ENCODE peak calls at places on chromosomes 13 and 19, in six cellular contexts. V is WERI-Rb-1, O is HepG2, M is A549, K is AG10803, W is mucosa of descending colon. X is an unnamed sample.

GRCh38 chr19:53606031-53606430 is 25.8 kb upstream of the DPRX start:
- DNase-seq in V (no peak), O (no peak), K (no peak), W (no peak), M (no peak), X (no peak)

GRCh38 chr13:61824168-61824567 is 408.5 kb upstream of the PCDH20 start:
- DNase-seq in V (no peak), O (no peak), M (no peak), K (no peak), W (no peak), X (no peak)

GRCh38 chr13:44196186-44196751 is 177.4 kb upstream of the SERP2 start:
- DNase-seq in W (no peak), M (no peak), O (no peak), K (no peak), V (no peak), X (no peak)

GRCh38 chr13:45372189-45373115 is 31.5 kb upstream of the TPT1 start:
- DNase-seq in V (no peak), O (no peak), M (no peak), W (no peak), K (no peak), X (no peak)

GRCh38 chr13:108816381-108816780 is 187.0 kb downstream of the MYO16 start:
- DNase-seq in O (no peak), M (no peak), V (no peak), K (no peak), W (no peak), X (no peak)

GRCh38 chr19:44722131-44723121 is 23.5 kb downstream of the CEACAM16 start:
- DNase-seq in V (no peak), W (no peak), M (no peak), O (no peak), K (no peak), X (peak; percentile 63)

GRCh38 chr13:41694902-41695301 is 237.6 kb downstream of the RGCC start:
- DNase-seq in W (no peak), K (peak; percentile 95), O (no peak), V (no peak), M (peak; percentile 19), X (no peak)

GRCh38 chr19:33303791-33304759 is 1.7 kb upstream of the CEBPA start:
- DNase-seq in K (peak; percentile 6), O (no peak), M (no peak), V (no peak), W (peak; percentile 66), X (peak; percentile 42)

GRCh38 chr19:3062165-3063105 is at the start of gene TLE5:
- DNase-seq in K (peak; percentile 60), W (peak; percentile 87), V (peak; percentile 62), M (no peak), O (peak; percentile 43), X (peak; percentile 91)

DNA sequence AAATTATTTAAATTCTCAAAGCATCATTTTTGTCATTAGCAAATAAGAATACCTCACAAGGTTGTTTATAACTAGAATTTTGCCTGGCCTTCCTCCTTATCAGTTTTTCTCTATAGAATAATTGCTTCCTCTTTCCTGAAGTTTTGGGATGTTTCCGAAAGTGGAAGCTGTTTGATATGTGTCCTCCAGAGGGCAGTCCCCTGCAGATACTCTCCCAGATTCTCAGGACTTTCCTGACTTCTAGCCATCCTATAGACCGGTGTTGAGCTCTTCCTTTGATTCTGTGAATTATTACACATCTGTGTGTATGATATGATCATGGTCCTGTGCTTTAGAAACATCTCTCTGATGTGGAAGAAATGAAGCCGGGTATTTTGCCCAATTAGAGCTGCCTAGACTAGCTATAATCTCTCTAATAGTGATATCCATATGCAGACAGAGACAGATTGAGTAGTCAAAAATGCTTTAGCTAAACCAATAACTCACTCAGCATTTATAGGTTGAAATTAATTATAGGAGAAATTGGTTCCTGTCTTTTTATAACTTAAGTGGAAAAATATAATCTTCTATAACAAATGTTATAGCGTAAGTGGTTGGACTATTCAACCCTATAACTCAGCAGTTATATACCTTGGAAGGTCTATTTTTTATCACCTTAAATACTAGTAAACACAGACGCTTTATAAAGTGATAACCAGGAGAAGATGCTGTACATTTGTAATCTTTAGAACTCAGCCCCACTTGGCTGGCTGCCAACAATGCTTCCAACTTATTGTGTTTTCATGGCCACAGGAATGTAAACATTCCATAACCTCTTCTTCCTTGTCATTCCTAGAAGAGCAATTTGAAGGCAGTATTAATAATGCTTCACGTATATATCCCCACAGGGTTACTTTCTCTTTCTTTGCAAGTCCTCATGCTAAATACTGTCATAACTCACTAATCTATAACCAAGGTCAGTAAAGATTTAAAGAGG is 201.0 kb upstream of the RXFP2 start:
- DNase-seq in V (no peak), K (peak; percentile 52), M (no peak), W (peak; percentile 18), O (peak; percentile 16), X (no peak)
- TF ChIP-seq CTCF in V (peak; percentile 46), K (peak; percentile 91), M (peak; percentile 20), W (no peak), O (peak; percentile 37), X (peak; percentile 10)

GRCh38 chr13:76222511-76222910 is 586.4 kb downstream of the LMO7 start:
- DNase-seq in O (no peak), K (no peak), W (no peak), M (no peak), V (no peak), X (no peak)

GRCh38 chr13:76225815-76226489 is 589.8 kb downstream of the LMO7 start:
- DNase-seq in K (peak; percentile 3), O (no peak), M (no peak), W (no peak), V (no peak), X (no peak)

GRCh38 chr13:76223999-76224398 is 587.9 kb downstream of the LMO7 start:
- DNase-seq in V (no peak), O (no peak), K (no peak), M (no peak), W (no peak), X (no peak)

GRCh38 chr13:76226941-76227340 is 590.8 kb downstream of the LMO7 start:
- DNase-seq in W (no peak), M (no peak), O (no peak), K (no peak), V (no peak), X (no peak)

DNA sequence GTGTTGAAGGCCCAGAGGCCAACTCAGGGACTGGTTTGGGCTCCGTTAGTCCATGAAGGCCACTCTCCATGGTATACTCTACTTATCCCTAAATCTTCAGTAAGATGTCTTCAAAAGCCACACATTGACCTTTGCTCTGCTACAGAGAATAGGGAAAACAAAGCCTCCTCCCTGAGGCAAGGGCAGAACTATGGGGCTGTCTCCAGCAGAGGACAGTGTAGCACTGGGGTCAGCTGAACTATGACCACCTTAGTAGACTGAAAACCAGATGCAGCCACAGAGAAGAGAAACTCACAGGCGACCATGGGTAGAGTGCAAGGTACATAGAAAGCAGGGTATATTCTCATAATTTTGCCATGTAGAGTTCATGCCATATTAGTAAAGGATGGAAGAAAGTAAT is 587.4 kb downstream of the LMO7 start:
- DNase-seq in K (no peak), M (no peak), O (no peak), W (no peak), V (no peak), X (no peak)
- TF ChIP-seq CTCF in K (peak; percentile 4), M (no peak), O (peak; percentile 37), W (no peak), V (peak; percentile 4), X (no peak)

GRCh38 chr13:57270493-57270892 is 103.5 kb downstream of the PRR20E start:
- DNase-seq in K (no peak), M (no peak), W (no peak), O (no peak), V (no peak), X (no peak)

DNA sequence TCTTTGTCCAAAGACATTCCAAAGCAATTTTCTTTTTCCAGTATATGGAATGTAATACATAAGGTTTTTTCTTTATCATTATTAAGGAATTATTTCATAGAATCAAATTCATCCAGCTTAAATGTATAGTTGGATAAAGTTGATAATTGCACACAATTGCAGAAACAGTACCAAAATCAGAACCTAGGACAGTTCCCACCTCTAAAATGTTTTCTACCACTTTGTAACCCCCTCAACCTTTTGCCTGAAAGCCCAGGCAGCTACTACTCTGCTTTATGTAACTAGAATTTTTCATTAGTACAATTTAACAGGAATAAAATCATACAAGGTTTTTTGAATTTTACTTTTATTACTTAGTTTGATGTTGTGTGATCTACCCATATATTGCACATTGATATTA is 98.0 kb downstream of the PRR20E start:
- DNase-seq in W (no peak), M (no peak), O (no peak), K (no peak), V (no peak), X (no peak)
- TF ChIP-seq CTCF in W (no peak), M (no peak), O (no peak), K (no peak), V (no peak), X (no peak)

GRCh38 chr19:58439576-58440554 is at the start of gene ZNF132:
- DNase-seq in O (no peak), V (peak; percentile 97), K (peak; percentile 100), W (peak; percentile 92), M (peak; percentile 44), X (peak; percentile 97)

GRCh38 chr19:58440556-58440955 is 603 bp upstream of the ZNF132 start:
- DNase-seq in M (no peak), V (no peak), O (no peak), W (no peak), K (no peak), X (no peak)
- TF ChIP-seq CTCF in M (no peak), V (no peak), O (no peak), W (no peak), K (no peak), X (no peak)

DNA sequence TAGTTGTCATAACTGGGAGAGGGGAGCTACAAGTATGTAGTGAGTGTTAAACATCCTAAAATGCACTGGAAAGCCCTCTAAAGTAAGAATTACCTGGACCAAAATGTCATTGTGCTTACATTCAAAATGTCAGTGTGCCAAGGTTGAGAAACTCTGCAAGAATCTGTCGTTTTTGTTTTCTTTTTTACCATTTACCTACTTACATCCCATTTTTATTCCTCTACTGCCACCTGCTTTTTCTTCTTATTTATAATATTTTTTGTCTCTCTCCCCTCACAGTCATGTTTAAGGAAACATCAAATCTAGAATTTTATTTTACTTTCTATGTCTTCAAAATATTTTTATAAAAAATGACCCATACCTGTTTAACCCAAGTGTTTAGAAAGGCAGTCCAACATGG is 226.4 kb downstream of the PCDH17 start:
- DNase-seq in V (no peak), M (no peak), O (no peak), W (no peak), K (no peak), X (no peak)
- TF ChIP-seq CTCF in V (no peak), M (no peak), O (no peak), W (no peak), K (no peak), X (no peak)

DNA sequence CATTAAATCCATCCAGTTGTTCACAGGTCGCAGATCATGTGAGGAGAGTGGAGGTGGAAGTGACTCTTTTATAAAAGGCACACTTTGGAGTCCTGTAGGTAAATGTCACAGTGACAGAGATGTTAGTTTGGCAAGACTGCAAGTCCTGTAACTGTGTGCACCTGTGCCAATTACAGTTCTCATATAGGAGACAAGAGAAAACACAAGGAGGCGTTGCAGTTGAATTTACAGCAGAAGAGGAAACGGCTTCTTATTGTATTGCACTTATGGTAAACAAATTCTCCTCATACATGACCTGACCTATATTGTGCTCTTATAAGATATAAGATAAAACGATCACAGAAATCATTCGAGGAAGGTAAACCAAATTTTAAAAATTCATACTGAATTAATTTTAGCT is 732.8 kb upstream of the SLC10A2 start:
- DNase-seq in W (no peak), O (no peak), V (no peak), K (no peak), M (no peak), X (no peak)
- TF ChIP-seq CTCF in W (no peak), O (no peak), V (no peak), K (no peak), M (no peak), X (no peak)

GRCh38 chr19:989381-990081 is 5.4 kb downstream of the WDR18 start:
- DNase-seq in M (no peak), W (no peak), V (no peak), K (no peak), O (no peak), X (no peak)
- TF ChIP-seq CTCF in M (no peak), W (no peak), V (peak; percentile 88), K (peak; percentile 11), O (peak; percentile 49), X (peak; percentile 15)